ENCODE peak calls at places on chromosomes 11 and 22, in five cellular contexts. A is neural progenitor cell, Z is MM.1S, V is H1, O is astrocyte. U is an unnamed sample.

GRCh38 chr22:50612715-50613221 is 12.2 kb downstream of the MAPK8IP2 start:
- DNase-seq in A (peak; percentile 52), Z (no peak), V (peak; percentile 66), O (no peak), U (no peak)

GRCh38 chr11:133306019-133306418 is 226.3 kb downstream of the OPCML start:
- DNase-seq in A (peak; percentile 55), Z (peak; percentile 82), V (no peak), O (no peak), U (peak; percentile 17)

GRCh38 chr11:93169950-93170561 is 27.7 kb downstream of the SLC36A4 start:
- DNase-seq in A (peak; percentile 34), Z (peak; percentile 35), V (no peak), O (peak; percentile 5), U (no peak)

GRCh38 chr22:34255042-34255441 is 334.8 kb upstream of the LARGE1 start:
- DNase-seq in A (no peak), Z (no peak), V (no peak), O (no peak), U (no peak)

GRCh38 chr22:40428796-40429195 is 58.4 kb downstream of the SGSM3 start:
- DNase-seq in A (no peak), Z (no peak), V (no peak), O (no peak), U (no peak)

GRCh38 chr11:19418221-19418620 is 177.5 kb upstream of the E2F8 start:
- DNase-seq in A (no peak), Z (no peak), V (peak; percentile 3), O (no peak), U (no peak)

GRCh38 chr11:10246991-10247390 is 47.0 kb downstream of the SBF2 start:
- DNase-seq in A (no peak), Z (no peak), V (no peak), O (no peak), U (no peak)

GRCh38 chr22:20760084-20760483 is 13.8 kb upstream of the SERPIND1 start:
- DNase-seq in A (no peak), Z (no peak), V (no peak), O (no peak), U (no peak)

GRCh38 chr22:24247564-24248344 is 2.9 kb upstream of the GGT5 start:
- DNase-seq in A (peak; percentile 89), Z (peak; percentile 39), V (peak; percentile 92), O (peak; percentile 90), U (peak; percentile 42)

GRCh38 chr11:6402061-6402470 is 11.8 kb downstream of the SMPD1 start:
- DNase-seq in A (no peak), Z (no peak), V (no peak), O (no peak), U (peak; percentile 36)

GRCh38 chr11:119694334-119694733 is 34.7 kb downstream of the NECTIN1 start:
- DNase-seq in A (no peak), Z (peak; percentile 80), V (no peak), O (peak; percentile 36), U (peak; percentile 26)

GRCh38 chr11:30016588-30017363 is at the start of gene KCNA4:
- DNase-seq in A (peak; percentile 88), Z (peak; percentile 36), V (peak; percentile 79), O (no peak), U (no peak)

GRCh38 chr22:21041937-21042336 is 3.8 kb upstream of the LRRC74B start:
- DNase-seq in A (no peak), Z (no peak), V (no peak), O (peak; percentile 52), U (no peak)

GRCh38 chr11:71300187-71300586 is 47.8 kb upstream of the SHANK2 start:
- DNase-seq in A (no peak), Z (no peak), V (no peak), O (peak; percentile 10), U (no peak)

GRCh38 chr11:24478718-24479117 is 18.1 kb upstream of the LUZP2 start:
- DNase-seq in A (no peak), Z (no peak), V (no peak), O (no peak), U (no peak)

GRCh38 chr11:62245271-62245753 is 3.3 kb downstream of the SCGB1D2 start:
- DNase-seq in A (peak; percentile 72), Z (no peak), V (peak; percentile 70), O (peak; percentile 10), U (peak; percentile 52)

GRCh38 chr11:69157156-69157821 is 1.6 kb downstream of the SMIM38 start:
- DNase-seq in A (peak; percentile 87), Z (no peak), V (no peak), O (peak; percentile 69), U (no peak)

GRCh38 chr22:29877620-29878019 is 5.4 kb upstream of the MTMR3 start:
- DNase-seq in A (no peak), Z (no peak), V (peak; percentile 26), O (peak; percentile 54), U (no peak)

GRCh38 chr11:117221775-117222517 is 9.9 kb downstream of the PCSK7 start:
- DNase-seq in A (no peak), Z (no peak), V (no peak), O (no peak), U (no peak)

GRCh38 chr11:130179396-130180306 is 20.1 kb downstream of the ST14 start:
- DNase-seq in A (no peak), Z (peak; percentile 13), V (no peak), O (no peak), U (no peak)

GRCh38 chr11:133892584-133893380 is 47.5 kb upstream of the SPATA19 start:
- DNase-seq in A (no peak), Z (no peak), V (peak; percentile 33), O (no peak), U (no peak)

GRCh38 chr11:25423436-25424184 is 908.3 kb upstream of the ANO3 start:
- DNase-seq in A (no peak), Z (no peak), V (no peak), O (peak; percentile 39), U (no peak)

GRCh38 chr22:45671051-45671782 is 417 bp upstream of the ATXN10 start:
- DNase-seq in A (peak; percentile 58), Z (no peak), V (no peak), O (no peak), U (peak; percentile 10)

GRCh38 chr11:86192858-86193257 is 51.7 kb upstream of the EED start:
- DNase-seq in A (no peak), Z (no peak), V (no peak), O (no peak), U (no peak)

GRCh38 chr11:124946735-124947141 is 7.3 kb upstream of the CCDC15 start:
- DNase-seq in A (no peak), Z (no peak), V (no peak), O (no peak), U (no peak)

GRCh38 chr22:27197618-27198017 is 540.2 kb downstream of the MIAT start:
- DNase-seq in A (no peak), Z (no peak), V (no peak), O (no peak), U (no peak)

GRCh38 chr22:41260871-41261270 is 20.1 kb upstream of the CHADL start:
- DNase-seq in A (no peak), Z (no peak), V (no peak), O (no peak), U (no peak)

GRCh38 chr11:116517584-116517983 is 255.2 kb downstream of the BUD13 start:
- DNase-seq in A (no peak), Z (no peak), V (no peak), O (no peak), U (no peak)

GRCh38 chr11:91730620-91731019 is 494.0 kb upstream of the FAT3 start:
- DNase-seq in A (no peak), Z (no peak), V (no peak), O (no peak), U (no peak)

GRCh38 chr11:17508306-17508705 is 31.7 kb upstream of the ABCC8 start:
- DNase-seq in A (no peak), Z (no peak), V (no peak), O (no peak), U (no peak)

GRCh38 chr11:133841279-133842043 is 3.9 kb downstream of the SPATA19 start:
- DNase-seq in A (no peak), Z (no peak), V (no peak), O (no peak), U (no peak)

GRCh38 chr22:47063071-47063509 is 300.6 kb downstream of the TBC1D22A start:
- DNase-seq in A (no peak), Z (no peak), V (no peak), O (no peak), U (no peak)

GRCh38 chr22:47059701-47060161 is 297.3 kb downstream of the TBC1D22A start:
- DNase-seq in A (no peak), Z (no peak), V (no peak), O (no peak), U (no peak)

GRCh38 chr22:47062126-47062525 is 299.7 kb downstream of the TBC1D22A start:
- DNase-seq in A (no peak), Z (no peak), V (no peak), O (no peak), U (no peak)

GRCh38 chr22:47060718-47061117 is 298.3 kb downstream of the TBC1D22A start:
- DNase-seq in A (no peak), Z (no peak), V (no peak), O (no peak), U (no peak)

GRCh38 chr22:47061226-47061625 is 298.8 kb downstream of the TBC1D22A start:
- DNase-seq in A (no peak), Z (no peak), V (no peak), O (no peak), U (no peak)
- H4K20me1 ChIP-seq in A (no peaks in the 10 kb centered on the region), Z (no peaks in the 10 kb centered on the region), V (peaks cover 3% of the 10 kb centered on the region), O (no peaks in the 10 kb centered on the region), U (peaks cover 6% of the 10 kb centered on the region)

GRCh38 chr22:48750282-48750681 is 1077.4 kb downstream of the BRD1 start:
- DNase-seq in A (no peak), Z (no peak), V (no peak), O (no peak), U (no peak)
- H3K27me3 ChIP-seq in A (no peaks in the 10 kb centered on the region), Z (no peaks in the 10 kb centered on the region), V (no peaks in the 10 kb centered on the region), O (no peaks in the 10 kb centered on the region), U (no peaks in the 10 kb centered on the region)

GRCh38 chr11:13638436-13638835 is 30.0 kb upstream of the FAR1 start:
- DNase-seq in A (no peak), Z (no peak), V (no peak), O (no peak), U (no peak)

GRCh38 chr11:13629752-13630151 is 38.7 kb upstream of the FAR1 start:
- DNase-seq in A (no peak), Z (no peak), V (no peak), O (no peak), U (no peak)

GRCh38 chr11:13637125-13638119 is 31.0 kb upstream of the FAR1 start:
- DNase-seq in A (no peak), Z (no peak), V (no peak), O (no peak), U (no peak)

GRCh38 chr11:13635804-13636203 is 32.7 kb upstream of the FAR1 start:
- DNase-seq in A (no peak), Z (no peak), V (no peak), O (no peak), U (no peak)

DNA sequence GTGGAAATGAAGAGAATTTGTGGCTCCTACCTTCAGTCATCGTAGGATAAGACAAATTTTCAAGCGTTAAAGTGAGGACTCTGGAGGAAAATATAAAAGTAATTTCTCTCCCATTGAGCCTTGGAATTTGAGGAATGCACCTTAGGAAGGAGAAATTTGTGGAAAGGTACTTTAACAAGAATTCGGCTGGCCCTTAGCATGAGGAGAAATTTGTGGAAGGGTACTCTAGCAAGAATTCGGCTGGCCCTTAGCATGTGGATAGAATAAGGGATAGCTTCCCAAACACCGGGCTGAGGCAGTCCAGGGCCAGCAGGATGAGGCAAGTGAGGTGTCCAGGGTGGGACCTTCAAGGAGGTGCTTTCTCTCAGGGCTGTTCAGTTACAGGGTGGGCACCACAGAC is 33.2 kb upstream of the FAR1 start:
- DNase-seq in A (no peak), Z (no peak), V (no peak), O (no peak), U (no peak)
- H3K27ac ChIP-seq in A (no peak overlapping the region), Z (no peak overlapping the region), V (no peak overlapping the region), O (no peak overlapping the region), U (no peak overlapping the region)

GRCh38 chr11:65609711-65610110 is 4.3 kb downstream of the MAP3K11 start:
- DNase-seq in A (no peak), Z (no peak), V (no peak), O (no peak), U (no peak)
- H4K20me1 ChIP-seq in A (peaks cover 61% of the 10 kb centered on the region), Z (no peaks in the 10 kb centered on the region), V (peaks cover 23% of the 10 kb centered on the region), O (peaks cover 72% of the 10 kb centered on the region), U (peaks cover 20% of the 10 kb centered on the region)

U was measured in DND-41.